ENCODE peak calls at places on chromosomes 7 and 10, in eight cellular contexts. E is activated naive CD4-positive, alpha-beta T cell; L is nucleus accumbens; V is H54; T is T-helper 2 cell; W is stimulated activated CD8-positive, alpha-beta memory T cell treated with anti-CD3 and anti-CD28 coated beads, Interleukin-4, amount 100 ng/mL, for 24 hours; A is endodermal cell; P is activated CD4-positive, alpha-beta T cell treated with anti-CD3 and anti-CD28 coated beads, Interleukin-2, amount 10 ng/mL, durations not matched to agents 24 days and 14 days. D is an unnamed sample.

GRCh38 chr7:108097703-108098102 is 32.5 kb downstream of the LAMB4 start:
- DNase-seq in E (no peak), L (no peak), V (no peak), T (no peak), W (no peak), A (no peak), P (no peak), D (no peak)

GRCh38 chr10:80599424-80599847 is 61.7 kb downstream of the SH2D4B start:
- DNase-seq in E (peak; percentile 1), L (no peak), V (peak; percentile 68), T (no peak), W (no peak), A (peak; percentile 92), P (peak; percentile 78), D (peak; percentile 29)

GRCh38 chr7:25028370-25028971 is 48.5 kb upstream of the OSBPL3 start:
- DNase-seq in E (no peak), L (no peak), V (no peak), T (no peak), W (no peak), A (no peak), P (peak; percentile 82), D (no peak)

GRCh38 chr10:103278862-103279298 is 1.9 kb downstream of the INA start:
- DNase-seq in E (peak; percentile 24), L (no peak), V (no peak), T (no peak), W (peak; percentile 18), A (peak; percentile 88), P (peak; percentile 87), D (peak; percentile 6)

GRCh38 chr7:155404976-155405375 is 53.0 kb upstream of the EN2 start:
- DNase-seq in E (no peak), L (no peak), V (no peak), T (no peak), W (no peak), A (no peak), P (no peak), D (no peak)

GRCh38 chr10:46309511-46310142 is 22.8 kb downstream of the ANTXRL start:
- DNase-seq in E (no peak), L (no peak), V (no peak), T (no peak), W (no peak), A (no peak), P (no peak), D (no peak)

GRCh38 chr7:134919240-134919641 is 67.1 kb upstream of the AGBL3 start:
- DNase-seq in E (no peak), L (no peak), V (no peak), T (no peak), W (no peak), A (no peak), P (no peak), D (no peak)

GRCh38 chr7:123635551-123636359 is 19.9 kb upstream of the LMOD2 start:
- DNase-seq in E (no peak), L (no peak), V (no peak), T (no peak), W (no peak), A (no peak), P (no peak), D (no peak)

GRCh38 chr10:110168601-110169481 is 38.6 kb upstream of the MXI1 start:
- DNase-seq in E (no peak), L (no peak), V (no peak), T (no peak), W (no peak), A (peak; percentile 79), P (no peak), D (no peak)

GRCh38 chr7:91465595-91466061 is 201.4 kb downstream of the FZD1 start:
- DNase-seq in E (no peak), L (no peak), V (no peak), T (no peak), W (no peak), A (no peak), P (no peak), D (no peak)

GRCh38 chr7:101308245-101309085 is 13.1 kb downstream of the IFT22 start:
- DNase-seq in E (peak; percentile 12), L (peak; percentile 1), V (no peak), T (no peak), W (peak; percentile 38), A (peak; percentile 94), P (peak; percentile 75), D (no peak)

GRCh38 chr7:4849390-4849789 is 12.4 kb downstream of the PAPOLB start:
- DNase-seq in E (no peak), L (peak; percentile 16), V (no peak), T (no peak), W (no peak), A (no peak), P (peak; percentile 69), D (peak; percentile 63)

GRCh38 chr10:1605121-1605520 is 132.2 kb downstream of the ADARB2 start:
- DNase-seq in E (no peak), L (no peak), V (no peak), T (no peak), W (no peak), A (no peak), P (no peak), D (no peak)

GRCh38 chr10:47025540-47026300 is 114.5 kb downstream of the PTPN20 start:
- DNase-seq in E (no peak), L (no peak), V (peak; percentile 52), T (no peak), W (no peak), A (peak; percentile 32), P (no peak), D (no peak)

GRCh38 chr7:40996330-40996729 is 706.6 kb downstream of the INHBA start:
- DNase-seq in E (no peak), L (no peak), V (no peak), T (no peak), W (no peak), A (no peak), P (no peak), D (no peak)

GRCh38 chr10:102523250-102524029 is 19.7 kb downstream of the SUFU start:
- DNase-seq in E (no peak), L (no peak), V (peak; percentile 29), T (no peak), W (no peak), A (no peak), P (no peak), D (no peak)

GRCh38 chr10:74223755-74224530 is 72.9 kb downstream of the ADK start:
- DNase-seq in E (no peak), L (no peak), V (peak; percentile 36), T (no peak), W (no peak), A (no peak), P (no peak), D (no peak)

GRCh38 chr7:108456845-108457540 is 757 bp upstream of the NRCAM start:
- DNase-seq in E (no peak), L (no peak), V (no peak), T (no peak), W (no peak), A (peak; percentile 62), P (no peak), D (no peak)

GRCh38 chr7:135508853-135509588 is 881 bp downstream of the CNOT4 start:
- DNase-seq in E (peak; percentile 8), L (peak; percentile 4), V (no peak), T (no peak), W (peak; percentile 4), A (peak; percentile 71), P (peak; percentile 78), D (peak; percentile 43)

GRCh38 chr10:75655791-75656451 is 224.5 kb downstream of the LRMDA start:
- DNase-seq in E (no peak), L (no peak), V (no peak), T (no peak), W (no peak), A (no peak), P (no peak), D (no peak)

GRCh38 chr7:75991531-75992082 is 2.8 kb downstream of the TMEM120A start:
- DNase-seq in E (no peak), L (no peak), V (no peak), T (no peak), W (no peak), A (peak; percentile 47), P (no peak), D (no peak)

GRCh38 chr10:19817251-19818046 is 1.2 kb downstream of the PLXDC2 start:
- DNase-seq in E (no peak), L (peak; percentile 33), V (no peak), T (no peak), W (no peak), A (peak; percentile 85), P (no peak), D (peak; percentile 57)

GRCh38 chr7:16667355-16667754 is 21.4 kb downstream of the BZW2 start:
- DNase-seq in E (no peak), L (no peak), V (no peak), T (no peak), W (no peak), A (no peak), P (no peak), D (peak; percentile 14)

GRCh38 chr7:774161-775109 is 47.4 kb upstream of the PRKAR1B start:
- DNase-seq in E (peak; percentile 62), L (peak; percentile 13), V (peak; percentile 79), T (peak; percentile 55), W (peak; percentile 56), A (peak; percentile 92), P (peak; percentile 89), D (no peak)

GRCh38 chr7:138433583-138434437 is 26.2 kb upstream of the TRIM24 start:
- DNase-seq in E (no peak), L (no peak), V (no peak), T (no peak), W (no peak), A (no peak), P (no peak), D (no peak)

GRCh38 chr7:133703547-133703946 is 423.6 kb upstream of the LRGUK start:
- DNase-seq in E (no peak), L (no peak), V (no peak), T (no peak), W (no peak), A (no peak), P (no peak), D (no peak)

GRCh38 chr10:50552771-50553535 is 70.8 kb downstream of the SGMS1 start:
- DNase-seq in E (no peak), L (no peak), V (no peak), T (no peak), W (no peak), A (peak; percentile 62), P (peak; percentile 61), D (peak; percentile 68)

GRCh38 chr10:53977262-53977661 is 823.8 kb downstream of the PCDH15 start:
- DNase-seq in E (no peak), L (no peak), V (no peak), T (no peak), W (no peak), A (no peak), P (no peak), D (no peak)

GRCh38 chr7:55733584-55733983 is 129.0 kb downstream of the SEPTIN14 start:
- DNase-seq in E (no peak), L (no peak), V (no peak), T (no peak), W (no peak), A (no peak), P (no peak), D (no peak)

GRCh38 chr10:58818889-58819288 is 306.2 kb downstream of the BICC1 start:
- DNase-seq in E (no peak), L (no peak), V (no peak), T (no peak), W (no peak), A (no peak), P (no peak), D (no peak)

GRCh38 chr7:26368542-26368941 is 76.9 kb downstream of the SNX10 start:
- DNase-seq in E (no peak), L (no peak), V (no peak), T (no peak), W (no peak), A (no peak), P (no peak), D (no peak)

GRCh38 chr10:97648557-97649404 is 8.3 kb downstream of the PI4K2A start:
- DNase-seq in E (no peak), L (no peak), V (peak; percentile 88), T (no peak), W (no peak), A (peak; percentile 58), P (peak; percentile 74), D (peak; percentile 36)

GRCh38 chr7:91569702-91570457 is 305.6 kb downstream of the FZD1 start:
- DNase-seq in E (no peak), L (no peak), V (no peak), T (no peak), W (no peak), A (no peak), P (no peak), D (no peak)

D was measured in globus pallidus.